ENCODE peak calls at places on chromosomes 12 and 14, in five cellular contexts. Z is HL-60, E is cardiac muscle cell, Q is left ventricle myocardium inferior, L is GM12878. T is an unnamed sample.

GRCh38 chr14:101561145-101561896 is at the start of gene DIO3:
- DNase-seq in Z (no peak), E (peak), Q (no peak), L (no peak), T (peak)

GRCh38 chr12:97984951-97985350 is 522.3 kb downstream of the RMST start:
- DNase-seq in Z (no peak), E (no peak), Q (no peak), L (no peak), T (no peak)

GRCh38 chr12:56528836-56529235 is 7.2 kb downstream of the RBMS2 start:
- DNase-seq in Z (no peak), E (no peak), Q (no peak), L (no peak), T (no peak)

GRCh38 chr12:124524231-124524925 is 43.0 kb downstream of the NCOR2 start:
- DNase-seq in Z (no peak), E (no peak), Q (no peak), L (no peak), T (peak)

GRCh38 chr14:21086908-21087293 is 11.6 kb downstream of the ZNF219 start:
- DNase-seq in Z (no peak), E (no peak), Q (no peak), L (no peak), T (no peak)

GRCh38 chr12:5163661-5164060 is 120.0 kb downstream of the KCNA5 start:
- DNase-seq in Z (no peak), E (no peak), Q (no peak), L (no peak), T (no peak)

GRCh38 chr12:7731499-7731898 is 15.7 kb downstream of the CLEC4C start:
- DNase-seq in Z (no peak), E (peak), Q (no peak), L (no peak), T (no peak)

GRCh38 chr14:24694680-24695079 is 60.7 kb upstream of the GZMB start:
- DNase-seq in Z (no peak), E (no peak), Q (no peak), L (no peak), T (no peak)

GRCh38 chr14:64930085-64930843 is 12.3 kb downstream of the GPX2 start:
- DNase-seq in Z (no peak), E (no peak), Q (no peak), L (no peak), T (no peak)

GRCh38 chr12:43676183-43676813 is 82.3 kb downstream of the PUS7L start:
- DNase-seq in Z (peak), E (no peak), Q (no peak), L (peak), T (no peak)
- H3K27ac ChIP-seq in Z (no peak), E (no peak), Q (no peak), L (no peak), T (no peak)

GRCh38 chr14:39034481-39035296 is 68.3 kb downstream of the SEC23A start:
- DNase-seq in Z (no peak), E (peak), Q (no peak), L (no peak), T (no peak)
- TF ChIP-seq CTCF in Z (no peak), E (peak), Q (peak), L (peak), T (no peak)

DNA sequence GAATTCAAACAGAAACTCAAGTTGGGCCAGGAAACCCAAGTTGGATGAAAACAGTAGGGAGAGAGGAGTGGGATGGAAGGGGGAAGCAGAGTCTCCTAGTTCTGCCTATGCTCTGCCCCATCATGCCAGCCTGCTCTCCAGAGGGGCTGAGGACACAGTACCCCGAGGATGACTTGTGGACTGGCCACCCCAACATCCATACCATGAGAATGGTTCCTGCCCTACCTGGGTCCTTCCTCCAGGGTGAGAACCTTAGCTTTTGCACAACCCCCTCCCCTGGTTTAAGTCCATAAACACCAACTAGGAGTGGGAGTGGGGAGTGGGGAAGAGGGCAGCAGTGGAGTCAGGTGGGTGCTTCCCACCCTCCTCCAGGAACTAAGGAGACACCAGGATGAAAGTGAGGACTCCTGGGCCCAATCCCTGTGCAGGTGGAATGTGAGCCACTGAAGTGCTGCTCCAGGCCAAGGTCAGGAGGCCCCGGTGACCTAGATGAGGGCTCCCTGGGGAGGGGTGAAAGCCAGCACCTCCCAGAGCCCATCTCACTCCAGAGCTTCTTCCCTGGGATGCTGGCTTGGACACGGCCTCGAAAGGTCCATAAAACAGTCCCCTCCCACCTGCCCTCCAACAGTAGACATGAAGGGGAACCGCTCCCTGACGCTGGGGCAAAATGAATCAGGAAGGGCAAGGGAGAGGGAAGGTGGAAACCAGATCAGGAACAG is 6.6 kb downstream of the ZNF385A start:
- DNase-seq in Z (no peak), E (no peak), Q (no peak), L (no peak), T (no peak)
- H3K27ac ChIP-seq in Z (no peak), E (no peak), Q (peak), L (no peak), T (no peak)

DNA sequence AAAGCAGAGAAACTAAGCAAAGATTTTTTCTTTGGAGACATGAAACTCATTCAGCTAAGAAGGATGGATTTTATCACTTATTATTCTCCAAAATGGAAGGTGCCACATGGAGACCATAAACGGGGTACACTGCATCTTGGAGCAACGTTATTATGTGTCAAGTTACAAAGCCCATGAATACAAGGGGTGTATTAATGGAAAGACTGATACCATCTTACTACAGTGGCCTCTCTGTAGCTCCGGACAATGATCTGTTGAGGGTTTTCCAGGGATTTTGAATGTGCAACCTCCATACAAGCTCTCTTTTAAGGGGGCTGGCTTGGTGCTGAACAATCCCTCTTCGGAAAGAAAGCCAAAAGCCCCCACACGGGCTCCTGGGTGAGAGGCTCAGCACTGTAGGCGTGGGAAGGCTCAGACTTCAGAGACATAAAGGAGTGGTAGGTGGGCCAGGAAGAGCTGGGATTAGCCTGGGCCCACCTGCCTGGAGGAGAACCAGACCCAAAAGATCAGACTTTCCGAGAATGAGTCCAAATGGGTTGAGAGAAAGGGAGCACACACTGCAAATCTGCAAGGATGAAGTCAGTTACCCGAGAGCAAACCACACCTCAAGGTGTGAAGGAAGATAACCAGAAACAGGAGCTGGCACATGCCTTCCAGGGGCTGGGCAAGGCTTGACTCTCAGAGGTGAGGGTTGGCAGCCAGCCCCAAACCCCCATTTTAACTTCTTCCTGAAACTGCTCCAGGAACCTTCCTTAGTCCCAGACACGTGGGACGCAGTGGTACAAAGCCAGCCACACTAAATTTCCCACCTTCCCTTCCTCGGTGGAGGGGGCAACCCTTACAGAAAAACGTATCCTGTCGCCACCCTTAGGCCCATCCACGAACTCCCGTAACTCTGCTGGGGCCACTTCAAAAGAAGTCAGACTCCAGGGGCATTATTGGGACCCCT is 1.5 kb downstream of the VPS37B start:
- DNase-seq in Z (no peak), E (no peak), Q (no peak), L (no peak), T (peak)
- TF ChIP-seq CTCF in Z (no peak), E (no peak), Q (no peak), L (no peak), T (no peak)

DNA sequence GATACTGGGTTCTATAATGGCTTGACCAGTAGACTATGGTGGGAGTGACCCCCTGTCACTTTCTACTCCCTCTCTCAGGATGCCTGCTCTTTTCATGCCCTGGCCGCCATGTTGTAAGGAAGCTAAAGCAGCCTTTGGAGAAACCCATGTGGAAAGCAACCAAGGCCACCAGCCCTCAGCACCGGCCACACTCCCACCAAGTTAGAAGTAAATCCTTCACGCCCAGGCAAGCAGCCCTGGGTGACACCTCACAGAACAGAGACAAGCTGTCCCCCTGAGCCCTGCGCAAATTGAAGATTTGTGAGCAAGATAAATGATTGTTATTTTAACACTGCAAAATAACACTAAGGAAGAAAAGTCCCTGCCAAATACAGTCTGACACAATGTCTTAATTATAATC is 39.4 kb upstream of the PIWIL1 start:
- DNase-seq in Z (no peak), E (no peak), Q (no peak), L (no peak), T (no peak)
- H3K27ac ChIP-seq in Z (no peak), E (no peak), Q (no peak), L (no peak), T (no peak)

GRCh38 chr14:105376521-105377440 is 21.6 kb upstream of the TEX22 start:
- DNase-seq in Z (no peak), E (no peak), Q (no peak), L (no peak), T (no peak)

GRCh38 chr14:105378199-105378598 is 20.1 kb upstream of the TEX22 start:
- DNase-seq in Z (no peak), E (no peak), Q (no peak), L (no peak), T (peak)

GRCh38 chr14:105377555-105378182 is 20.7 kb upstream of the TEX22 start:
- DNase-seq in Z (no peak), E (no peak), Q (no peak), L (no peak), T (no peak)

GRCh38 chr14:105375635-105376057 is 22.7 kb upstream of the TEX22 start:
- DNase-seq in Z (peak), E (no peak), Q (no peak), L (no peak), T (no peak)

DNA sequence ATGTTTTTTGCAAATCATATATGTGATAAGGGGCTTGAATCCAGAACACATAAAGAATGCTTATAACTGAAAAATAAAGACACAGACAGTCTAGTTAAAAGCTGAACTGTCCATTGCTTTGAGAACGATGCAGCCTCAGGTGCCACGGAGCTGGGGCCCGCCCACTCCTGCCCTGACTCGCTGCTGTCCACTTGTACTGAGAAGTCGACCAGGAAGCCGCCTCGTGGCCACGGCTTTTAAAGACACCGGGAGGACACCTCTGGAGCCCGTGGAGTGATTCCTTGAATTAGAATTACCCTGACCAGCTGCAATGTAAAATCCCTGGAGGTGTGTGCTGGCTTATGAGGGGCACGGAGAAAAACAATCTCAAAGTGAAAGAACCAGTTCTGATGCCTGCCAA is 23.9 kb upstream of the TEX22 start:
- DNase-seq in Z (no peak), E (no peak), Q (no peak), L (no peak), T (no peak)
- TF ChIP-seq CTCF in Z (no peak), E (no peak), Q (no peak), L (no peak), T (no peak)

GRCh38 chr12:13668880-13669279 is 312.5 kb downstream of the GRIN2B start:
- DNase-seq in Z (no peak), E (no peak), Q (no peak), L (no peak), T (no peak)

GRCh38 chr12:13666806-13667205 is 314.6 kb downstream of the GRIN2B start:
- DNase-seq in Z (no peak), E (peak), Q (no peak), L (no peak), T (no peak)

DNA sequence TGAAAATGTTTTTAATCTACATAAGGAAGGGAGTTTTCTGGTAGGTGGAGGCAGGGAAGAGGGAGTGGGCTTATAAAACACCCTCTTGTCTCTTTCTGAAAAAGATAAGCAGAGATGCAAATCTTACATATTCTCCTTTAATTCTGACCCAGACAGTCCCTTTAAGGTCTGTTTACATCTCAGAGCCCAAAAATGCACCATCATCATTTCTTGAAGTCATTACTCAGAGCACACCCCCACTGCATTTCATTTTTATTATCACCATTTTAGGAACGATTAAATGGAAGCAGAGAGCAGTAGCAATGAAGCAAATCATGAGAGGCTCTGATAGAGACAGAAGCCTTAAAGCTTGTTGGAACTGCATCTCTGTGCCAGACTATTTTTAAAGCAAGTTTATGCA is 311.2 kb downstream of the GRIN2B start:
- DNase-seq in Z (no peak), E (no peak), Q (no peak), L (no peak), T (no peak)
- H3K27ac ChIP-seq in Z (no peak), E (no peak), Q (no peak), L (no peak), T (no peak)

DNA sequence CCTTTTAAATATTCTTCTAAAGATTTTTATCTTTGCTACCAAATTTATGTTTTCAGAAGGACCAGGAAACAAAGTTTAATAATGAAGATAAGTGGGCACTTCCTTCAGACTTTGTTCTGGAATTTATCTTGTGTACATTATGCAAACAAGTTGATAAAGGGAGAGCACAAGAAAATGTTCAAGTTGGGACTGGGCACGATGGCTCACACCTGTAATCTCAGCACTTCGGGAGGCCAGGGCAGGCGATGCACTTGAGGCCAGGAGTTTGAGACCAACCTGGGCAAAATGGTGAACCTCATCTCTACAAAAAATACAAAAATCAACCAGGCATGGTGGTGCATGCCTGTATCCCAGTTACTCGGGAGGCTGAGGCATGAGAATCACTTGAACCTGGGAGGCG is 4.6 kb downstream of the PLBD1 start:
- DNase-seq in Z (no peak), E (no peak), Q (no peak), L (no peak), T (no peak)
- TF ChIP-seq CTCF in Z (no peak), E (no peak), Q (no peak), L (no peak), T (no peak)

GRCh38 chr12:1630081-1630826 is 1.2 kb downstream of the WNT5B start:
- DNase-seq in Z (peak), E (peak), Q (peak), L (no peak), T (peak)
- H3K27ac ChIP-seq in Z (no peak), E (no peak), Q (peak), L (no peak), T (no peak)

T was measured in kidney.